ENCODE peak calls at places on chromosomes 12 and 14, in five cellular contexts. E is HFFc6, T is NCI-H1417, R is AG20443, P is NCI-H1092 treated with DMSO at 0.1 percent for 48 hours. L is an unnamed sample.
A peak's percentile ranks its signal among the peaks of the same experiment; 100 is the strongest.

GRCh38 chr12:97127061-97127460 is 220.0 kb downstream of the NEDD1 start:
- DNase-seq in R (no peak), E (no peak), T (no peak), P (no peak), L (no peak)

GRCh38 chr12:11730299-11731041 is 81.0 kb downstream of the ETV6 start:
- DNase-seq in T (peak; percentile 81), R (no peak), P (no peak), E (no peak), L (no peak)

GRCh38 chr14:29814153-29815057 is 113.2 kb downstream of the PRKD1 start:
- DNase-seq in E (no peak), P (peak; percentile 94), R (no peak), T (no peak), L (peak; percentile 86)

GRCh38 chr14:64508215-64508776 is 3.7 kb downstream of the ZBTB1 start:
- DNase-seq in P (no peak), R (no peak), E (no peak), T (no peak), L (no peak)

GRCh38 chr14:33943484-33943883 is 7.4 kb downstream of the EGLN3 start:
- DNase-seq in P (no peak), E (no peak), T (no peak), R (no peak), L (peak; percentile 90)

GRCh38 chr14:42994001-42994736 is 1387.5 kb downstream of the LRFN5 start:
- DNase-seq in P (no peak), R (no peak), T (no peak), E (no peak), L (no peak)

GRCh38 chr12:46430340-46430948 is 57.9 kb upstream of the SLC38A2 start:
- DNase-seq in P (no peak), R (peak; percentile 53), T (peak; percentile 41), E (peak; percentile 72), L (peak; percentile 47)

GRCh38 chr14:99754141-99755067 is 38.8 kb upstream of the EML1 start:
- DNase-seq in P (no peak), E (no peak), T (peak; percentile 21), R (no peak), L (no peak)

GRCh38 chr14:94769413-94770250 is at the start of gene GSC:
- DNase-seq in E (no peak), P (peak; percentile 58), R (peak; percentile 66), T (no peak), L (peak; percentile 43)

GRCh38 chr12:31928246-31929139 is 30.7 kb upstream of the RESF1 start:
- DNase-seq in P (no peak), T (no peak), R (no peak), E (no peak), L (no peak)

GRCh38 chr14:62179367-62180018 is 417.3 kb downstream of the SNAPC1 start:
- DNase-seq in E (peak; percentile 81), P (peak; percentile 79), T (peak; percentile 94), R (peak; percentile 79), L (peak; percentile 84)

GRCh38 chr12:65845751-65846537 is 21.7 kb downstream of the HMGA2 start:
- DNase-seq in R (no peak), E (no peak), T (no peak), P (no peak), L (no peak)

GRCh38 chr14:22251090-22251489 is 337.9 kb downstream of the DAD1 start:
- DNase-seq in P (no peak), E (no peak), T (no peak), R (no peak), L (no peak)

GRCh38 chr12:120479458-120479857 is 9.9 kb upstream of the SRSF9 start:
- DNase-seq in T (no peak), R (no peak), P (no peak), E (no peak), L (no peak)

GRCh38 chr14:90295870-90296516 is 35.7 kb downstream of the NRDE2 start:
- DNase-seq in R (no peak), P (no peak), E (no peak), T (no peak), L (no peak)